ENCODE peak calls at places on chromosomes 1 and 21, in four cellular contexts. V is astrocyte of the spinal cord, L is WERI-Rb-1, T is A549. O is an unnamed sample.

GRCh38 chr1:217527151-217527550 is 103.7 kb downstream of the GPATCH2 start:
- DNase-seq in V (no peak), L (no peak), T (no peak), O (no peak)

GRCh38 chr1:20893931-20894330 is 106.8 kb upstream of the HP1BP3 start:
- DNase-seq in V (no peak), L (no peak), T (no peak), O (no peak)

GRCh38 chr21:36735724-36736310 is 36.9 kb downstream of the SIM2 start:
- DNase-seq in V (no peak), L (peak), T (no peak), O (peak)

GRCh38 chr1:173341307-173341706 is 134.2 kb upstream of the TNFSF4 start:
- DNase-seq in V (peak), L (no peak), T (no peak), O (no peak)

GRCh38 chr1:61093525-61094137 is 11.3 kb downstream of the NFIA start:
- DNase-seq in V (peak), L (no peak), T (no peak), O (no peak)

GRCh38 chr1:159121526-159121925 is 45.0 kb upstream of the AIM2 start:
- DNase-seq in V (no peak), L (no peak), T (no peak), O (no peak)

GRCh38 chr1:21264913-21265312 is 25.4 kb downstream of the ECE1 start:
- DNase-seq in V (peak), L (no peak), T (peak), O (no peak)

GRCh38 chr1:67700692-67701410 is 15.8 kb downstream of the GADD45A start:
- DNase-seq in V (peak), L (no peak), T (peak), O (peak)

GRCh38 chr1:172588296-172589291 is 55.6 kb downstream of the SUCO start:
- DNase-seq in V (peak), L (no peak), T (peak), O (no peak)

GRCh38 chr1:155205969-155206593 is 1.6 kb downstream of the THBS3 start:
- DNase-seq in V (no peak), L (no peak), T (no peak), O (peak)

GRCh38 chr1:91724231-91724630 is 161.7 kb downstream of the TGFBR3 start:
- DNase-seq in V (no peak), L (no peak), T (no peak), O (no peak)

GRCh38 chr1:3542635-3543034 is 68.7 kb downstream of the MEGF6 start:
- DNase-seq in V (no peak), L (no peak), T (no peak), O (no peak)

GRCh38 chr1:53325326-53326087 is 2.4 kb downstream of the LRP8 start:
- DNase-seq in V (no peak), L (no peak), T (no peak), O (no peak)

GRCh38 chr1:30933874-30934252 is 25.3 kb upstream of the SDC3 start:
- DNase-seq in V (no peak), L (no peak), T (peak), O (no peak)

GRCh38 chr1:192545781-192546521 is 29.6 kb upstream of the RGS1 start:
- DNase-seq in V (no peak), L (no peak), T (no peak), O (no peak)

GRCh38 chr1:214233856-214234634 is 46.9 kb upstream of the SMYD2 start:
- DNase-seq in V (no peak), L (no peak), T (no peak), O (no peak)

GRCh38 chr21:46195595-46196195 is 11.4 kb upstream of the SPATC1L start:
- DNase-seq in V (no peak), L (no peak), T (no peak), O (no peak)

GRCh38 chr1:28205243-28205642 is 27.6 kb downstream of the DNAJC8 start:
- DNase-seq in V (no peak), L (no peak), T (no peak), O (no peak)
- H3K4me3 ChIP-seq in V (no peak), L (no peak), T (no peak), O (no peak)

GRCh38 chr1:222896630-222897526 is 82.0 kb downstream of the DISP1 start:
- DNase-seq in V (no peak), L (no peak), T (no peak), O (no peak)
- H3K4me3 ChIP-seq in V (no peak), L (no peak), T (no peak), O (no peak)

DNA sequence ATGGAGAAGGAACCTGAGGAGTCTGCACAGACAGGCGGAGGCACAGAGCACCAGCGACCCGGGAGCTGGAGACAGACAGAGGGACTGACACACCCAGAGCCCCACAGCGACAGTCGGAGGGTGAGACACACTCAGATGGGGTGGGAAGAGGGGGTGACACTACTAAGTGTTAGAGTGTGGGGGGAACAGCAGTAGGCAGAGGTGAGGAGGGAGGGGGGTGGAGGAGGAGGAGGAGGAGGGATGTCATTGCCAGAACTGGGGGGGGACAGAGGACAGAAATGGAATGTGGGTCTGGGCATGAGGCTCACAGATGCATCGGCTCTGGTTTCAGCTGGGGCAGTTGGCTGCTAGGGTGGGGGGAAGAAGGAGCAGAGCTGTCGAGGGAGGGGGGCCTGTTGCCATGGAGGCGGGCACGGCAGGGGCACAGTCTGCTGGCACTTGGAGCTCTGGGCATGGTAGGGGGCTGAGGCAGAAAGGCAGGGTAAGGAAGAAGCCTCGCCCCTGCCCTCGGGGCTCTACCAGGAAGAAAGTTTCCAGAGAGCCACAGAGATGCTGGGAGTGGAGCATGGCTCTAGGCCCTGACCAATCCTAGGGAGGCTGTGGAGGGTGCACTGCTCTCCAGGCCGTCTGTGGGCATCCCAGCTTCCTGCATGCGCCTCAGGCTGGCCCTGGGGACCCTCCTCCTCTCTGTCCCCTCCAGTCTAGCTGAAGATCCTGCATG is 37.3 kb downstream of the AHDC1 start:
- DNase-seq in V (no peak), L (no peak), T (no peak), O (peak)
- H3K4me3 ChIP-seq in V (no peak), L (no peak), T (no peak), O (no peak)

GRCh38 chr1:204640578-204640977 is 45.0 kb downstream of the LRRN2 start:
- DNase-seq in V (no peak), L (peak), T (no peak), O (no peak)

GRCh38 chr1:204634260-204634910 is 51.2 kb downstream of the LRRN2 start:
- DNase-seq in V (no peak), L (no peak), T (no peak), O (no peak)

GRCh38 chr1:204641936-204642335 is 43.6 kb downstream of the LRRN2 start:
- DNase-seq in V (no peak), L (no peak), T (no peak), O (no peak)

GRCh38 chr1:204641455-204641854 is 44.1 kb downstream of the LRRN2 start:
- DNase-seq in V (no peak), L (no peak), T (no peak), O (no peak)

GRCh38 chr1:204637985-204638356 is 47.6 kb downstream of the LRRN2 start:
- DNase-seq in V (no peak), L (peak), T (no peak), O (peak)
- H3K4me3 ChIP-seq in V (no peak), L (peak), T (no peak), O (no peak)

GRCh38 chr1:228177936-228178710 is 12.5 kb downstream of the IBA57 start:
- DNase-seq in V (no peak), L (no peak), T (no peak), O (no peak)
- H3K4me3 ChIP-seq in V (no peak), L (no peak), T (no peak), O (no peak)

DNA sequence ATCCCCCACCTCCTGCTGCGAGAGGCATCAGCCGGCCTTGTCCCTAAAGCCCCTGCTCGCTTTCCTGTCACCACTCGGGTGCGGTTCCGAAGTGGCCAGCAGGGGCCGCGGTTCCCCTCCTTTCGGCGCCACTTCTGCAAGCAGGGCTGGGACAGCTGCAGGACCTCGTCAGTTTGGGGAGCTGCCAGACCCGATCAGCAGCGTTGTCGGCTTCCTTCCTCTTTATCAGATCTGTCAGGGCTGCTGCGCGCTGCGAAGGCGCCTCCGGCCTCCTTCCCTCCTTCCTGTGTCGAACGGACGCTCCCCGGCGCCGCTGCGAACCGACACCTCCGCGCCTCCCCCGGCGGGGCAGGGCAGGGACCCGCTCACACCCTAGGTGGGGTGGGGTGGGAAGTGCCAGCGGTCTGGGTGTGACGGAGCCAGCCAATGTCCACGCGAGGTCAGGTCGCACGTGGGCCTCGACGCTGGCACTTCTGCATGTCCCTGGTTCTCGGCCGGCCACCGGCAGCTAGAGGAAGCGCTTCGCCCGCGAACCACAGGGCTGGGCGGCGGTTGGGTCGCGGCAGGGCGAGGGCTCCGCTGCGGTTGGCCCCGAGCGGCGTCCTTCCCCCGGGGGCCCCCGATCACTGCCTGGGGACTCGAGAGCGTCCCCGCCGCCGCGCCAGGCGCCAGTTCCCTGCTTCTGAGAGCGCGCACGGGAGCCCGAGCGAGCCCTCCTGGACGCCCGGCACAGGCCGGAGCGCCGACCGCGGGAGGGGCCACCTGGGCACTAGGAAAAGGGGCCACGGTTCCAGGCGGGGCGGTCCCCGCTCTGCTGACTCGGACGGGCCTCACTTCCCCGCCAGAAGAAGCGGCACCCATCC is 81.8 kb downstream of the RUNX3 start:
- DNase-seq in V (peak), L (peak), T (peak), O (peak)
- H3K4me3 ChIP-seq in V (peak), L (peak), T (peak), O (peak)

GRCh38 chr1:232380556-232380955 is 249.4 kb downstream of the SIPA1L2 start:
- DNase-seq in V (no peak), L (no peak), T (no peak), O (no peak)
- H3K4me3 ChIP-seq in V (no peak), L (no peak), T (no peak), O (no peak)

GRCh38 chr21:39690454-39690853 is 54.5 kb upstream of the IGSF5 start:
- DNase-seq in V (no peak), L (no peak), T (no peak), O (no peak)
- H3K4me3 ChIP-seq in V (no peak), L (no peak), T (no peak), O (no peak)

DNA sequence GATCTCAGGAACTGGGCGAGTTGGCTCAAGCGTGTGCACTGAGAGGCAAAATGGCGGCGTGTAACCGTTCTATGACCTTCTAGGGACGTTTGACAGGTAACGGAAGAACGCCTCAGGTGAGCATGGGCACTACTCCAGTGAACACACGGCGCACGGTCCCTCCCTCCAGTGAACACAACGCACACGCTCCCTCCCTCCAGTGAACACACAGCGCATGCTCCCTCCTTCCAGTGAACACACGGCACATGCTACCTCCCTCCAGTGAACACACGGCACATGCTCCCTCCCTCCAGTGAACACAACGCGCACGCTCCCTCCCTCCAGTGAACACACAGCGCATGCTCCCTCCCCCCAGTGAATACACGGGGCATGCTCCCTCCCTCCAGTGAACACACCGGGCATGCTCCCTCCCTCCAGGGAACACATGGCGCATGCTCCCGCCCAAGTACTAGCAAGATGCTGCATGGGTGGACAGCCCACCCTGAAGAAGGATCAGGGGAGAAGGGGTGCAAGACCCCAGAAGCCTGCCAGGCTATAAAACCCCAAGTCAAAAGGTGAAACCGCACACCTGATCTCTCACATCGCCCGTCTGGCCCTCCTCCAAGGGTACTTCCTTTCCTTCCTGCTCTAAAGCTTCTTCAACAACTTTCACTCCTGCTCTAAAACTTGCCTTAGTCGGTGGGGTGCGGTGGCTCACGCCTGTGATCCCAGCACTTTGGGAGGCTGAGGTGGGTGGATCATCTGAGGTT is 3.5 kb downstream of the C1orf159 start:
- DNase-seq in V (no peak), L (no peak), T (no peak), O (no peak)
- H3K4me3 ChIP-seq in V (no peak), L (no peak), T (no peak), O (no peak)

GRCh38 chr1:51875836-51876235 is 2.7 kb downstream of the NRDC start:
- DNase-seq in V (no peak), L (no peak), T (no peak), O (no peak)
- H3K4me3 ChIP-seq in V (no peak), L (no peak), T (no peak), O (no peak)

O was measured in H7.